ENCODE peak calls at places on chromosomes 13 and 19, in five cellular contexts. One of them, this sample, is unnamed.

GRCh38 chr19:52922841-52923781 is at the start of gene ZNF888:
- DNase-seq in body of pancreas: peak; percentile 92
- DNase-seq in sigmoid colon: peak; percentile 94
- DNase-seq in breast epithelium: peak; percentile 95
- DNase-seq in tibial nerve: peak; percentile 77
- DNase-seq in this sample: peak; percentile 94

GRCh38 chr19:53037101-53038097 is 7.1 kb upstream of the ERVV-2 start:
- DNase-seq in sigmoid colon: no peak
- DNase-seq in tibial nerve: no peak
- DNase-seq in breast epithelium: no peak
- DNase-seq in body of pancreas: peak; percentile 11
- DNase-seq in this sample: no peak

GRCh38 chr13:97911311-97912138 is 42.0 kb upstream of the IPO5 start:
- DNase-seq in breast epithelium: no peak
- DNase-seq in body of pancreas: peak; percentile 8
- DNase-seq in tibial nerve: no peak
- DNase-seq in sigmoid colon: no peak
- DNase-seq in this sample: no peak

GRCh38 chr13:81872581-81872980 is 1531.7 kb upstream of the SPRY2 start:
- DNase-seq in body of pancreas: peak; percentile 23
- DNase-seq in breast epithelium: no peak
- DNase-seq in sigmoid colon: no peak
- DNase-seq in tibial nerve: no peak
- DNase-seq in this sample: no peak

GRCh38 chr19:36686365-36687213 is 823 bp upstream of the ZNF567 start:
- DNase-seq in breast epithelium: no peak
- DNase-seq in body of pancreas: peak; percentile 20
- DNase-seq in sigmoid colon: no peak
- DNase-seq in tibial nerve: no peak
- DNase-seq in this sample: no peak

GRCh38 chr13:112246731-112247470 is 129.3 kb upstream of the SPACA7 start:
- DNase-seq in sigmoid colon: peak; percentile 34
- DNase-seq in tibial nerve: no peak
- DNase-seq in body of pancreas: no peak
- DNase-seq in breast epithelium: no peak
- DNase-seq in this sample: no peak

GRCh38 chr19:10009269-10009665 is 1.0 kb downstream of the COL5A3 start:
- DNase-seq in tibial nerve: peak; percentile 44
- DNase-seq in breast epithelium: peak; percentile 27
- DNase-seq in body of pancreas: peak; percentile 50
- DNase-seq in sigmoid colon: peak; percentile 89
- DNase-seq in this sample: no peak

GRCh38 chr13:23883255-23883654 is 5.9 kb downstream of the MIPEP start:
- DNase-seq in tibial nerve: no peak
- DNase-seq in sigmoid colon: no peak
- DNase-seq in body of pancreas: no peak
- DNase-seq in breast epithelium: no peak
- DNase-seq in this sample: no peak

GRCh38 chr13:78409172-78409571 is 194.2 kb downstream of the POU4F1 start:
- DNase-seq in body of pancreas: no peak
- DNase-seq in breast epithelium: no peak
- DNase-seq in tibial nerve: no peak
- DNase-seq in sigmoid colon: no peak
- DNase-seq in this sample: no peak

GRCh38 chr19:14116918-14117578 is 514 bp downstream of the PRKACA start:
- DNase-seq in sigmoid colon: peak; percentile 82
- DNase-seq in breast epithelium: no peak
- DNase-seq in body of pancreas: peak; percentile 38
- DNase-seq in tibial nerve: no peak
- DNase-seq in this sample: no peak

GRCh38 chr13:65064967-65065366 is 2165.2 kb downstream of the PCDH9 start:
- DNase-seq in sigmoid colon: no peak
- DNase-seq in breast epithelium: no peak
- DNase-seq in tibial nerve: no peak
- DNase-seq in body of pancreas: no peak
- DNase-seq in this sample: no peak

GRCh38 chr13:79831556-79831955 is 350.6 kb downstream of the NDFIP2 start:
- DNase-seq in sigmoid colon: no peak
- DNase-seq in tibial nerve: no peak
- DNase-seq in breast epithelium: no peak
- DNase-seq in body of pancreas: no peak
- DNase-seq in this sample: no peak

GRCh38 chr13:75482070-75482819 is at the start of gene TBC1D4:
- DNase-seq in body of pancreas: peak; percentile 89
- DNase-seq in tibial nerve: peak; percentile 60
- DNase-seq in sigmoid colon: peak; percentile 89
- DNase-seq in breast epithelium: peak; percentile 85
- DNase-seq in this sample: peak; percentile 90

GRCh38 chr13:42107006-42107405 is 58.6 kb downstream of the DGKH start:
- DNase-seq in sigmoid colon: no peak
- DNase-seq in breast epithelium: no peak
- DNase-seq in tibial nerve: no peak
- DNase-seq in body of pancreas: no peak
- DNase-seq in this sample: no peak

GRCh38 chr13:99351772-99352171 is 44.6 kb upstream of the GPR183 start:
- DNase-seq in tibial nerve: no peak
- DNase-seq in breast epithelium: no peak
- DNase-seq in sigmoid colon: no peak
- DNase-seq in body of pancreas: no peak
- DNase-seq in this sample: no peak

GRCh38 chr13:95118541-95119324 is 182.5 kb downstream of the ABCC4 start:
- DNase-seq in body of pancreas: no peak
- DNase-seq in sigmoid colon: no peak
- DNase-seq in breast epithelium: no peak
- DNase-seq in tibial nerve: no peak
- DNase-seq in this sample: no peak

GRCh38 chr19:38231918-38232317 is 7.9 kb upstream of the DPF1 start:
- DNase-seq in breast epithelium: no peak
- DNase-seq in tibial nerve: no peak
- DNase-seq in body of pancreas: no peak
- DNase-seq in sigmoid colon: no peak
- DNase-seq in this sample: no peak

DNA sequence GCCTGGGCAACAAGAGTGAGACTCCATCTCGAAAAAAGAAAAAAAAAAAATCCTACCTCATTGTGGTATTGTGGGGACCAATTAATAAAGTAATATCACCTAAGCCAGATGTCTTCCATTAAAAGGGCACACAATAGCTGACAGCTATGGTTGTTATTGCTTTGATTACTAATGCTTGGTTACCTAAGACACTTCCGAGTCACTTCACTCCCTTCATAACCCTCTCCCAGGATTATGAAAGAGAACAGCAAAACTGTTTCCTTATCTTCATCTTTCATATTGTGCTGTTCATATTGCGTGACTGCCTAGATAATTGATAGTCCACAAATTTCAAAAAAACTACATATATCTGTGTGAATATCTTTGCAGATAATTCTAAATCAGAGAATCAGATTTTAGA is 10.3 kb upstream of the HSPH1 start:
- DNase-seq in tibial nerve: no peak
- DNase-seq in sigmoid colon: no peak
- DNase-seq in body of pancreas: no peak
- DNase-seq in breast epithelium: no peak
- DNase-seq in this sample: no peak
- H3K4me3 ChIP-seq in tibial nerve: no peak overlapping the region
- H3K4me3 ChIP-seq in sigmoid colon: no peak overlapping the region
- H3K4me3 ChIP-seq in body of pancreas: no peak overlapping the region
- H3K4me3 ChIP-seq in breast epithelium: no peak overlapping the region
- H3K4me3 ChIP-seq in this sample: no peak overlapping the region

GRCh38 chr13:107438251-107438650 is 777.1 kb downstream of the LIG4 start:
- DNase-seq in body of pancreas: no peak
- DNase-seq in sigmoid colon: no peak
- DNase-seq in tibial nerve: no peak
- DNase-seq in breast epithelium: no peak
- DNase-seq in this sample: no peak

GRCh38 chr13:107434347-107434746 is 781.0 kb downstream of the LIG4 start:
- DNase-seq in body of pancreas: no peak
- DNase-seq in tibial nerve: no peak
- DNase-seq in breast epithelium: no peak
- DNase-seq in sigmoid colon: no peak
- DNase-seq in this sample: no peak
- TF ChIP-seq POLR2A in body of pancreas: no peak
- TF ChIP-seq POLR2A in tibial nerve: no peak
- TF ChIP-seq POLR2A in breast epithelium: no peak
- TF ChIP-seq POLR2A in sigmoid colon: no peak
- TF ChIP-seq POLR2A in this sample: no peak

DNA sequence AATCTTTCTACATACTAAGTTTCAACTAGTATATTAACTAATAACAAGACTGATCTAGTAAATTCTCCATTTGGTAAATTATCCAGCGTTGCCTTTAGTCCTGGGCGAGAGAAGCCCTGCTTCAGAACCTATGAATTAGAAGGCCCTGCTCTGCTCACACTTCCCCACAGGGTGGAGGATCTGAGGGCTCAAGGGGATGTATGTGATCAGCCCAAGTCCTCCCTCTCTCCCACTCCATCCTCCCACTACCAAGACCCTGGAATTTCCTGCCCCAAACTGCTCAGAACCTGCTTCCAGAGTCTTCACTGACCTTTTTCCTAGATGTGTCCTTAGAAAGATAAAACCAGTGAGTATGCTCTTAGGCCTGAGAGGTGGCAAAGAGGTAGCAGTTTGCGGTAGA is 91.6 kb downstream of the WDFY2 start:
- DNase-seq in sigmoid colon: no peak
- DNase-seq in breast epithelium: no peak
- DNase-seq in body of pancreas: no peak
- DNase-seq in tibial nerve: no peak
- DNase-seq in this sample: no peak
- H3K4me3 ChIP-seq in sigmoid colon: no peak overlapping the region
- H3K4me3 ChIP-seq in breast epithelium: no peak overlapping the region
- H3K4me3 ChIP-seq in body of pancreas: no peak overlapping the region
- H3K4me3 ChIP-seq in tibial nerve: no peak overlapping the region
- H3K4me3 ChIP-seq in this sample: no peak overlapping the region

DNA sequence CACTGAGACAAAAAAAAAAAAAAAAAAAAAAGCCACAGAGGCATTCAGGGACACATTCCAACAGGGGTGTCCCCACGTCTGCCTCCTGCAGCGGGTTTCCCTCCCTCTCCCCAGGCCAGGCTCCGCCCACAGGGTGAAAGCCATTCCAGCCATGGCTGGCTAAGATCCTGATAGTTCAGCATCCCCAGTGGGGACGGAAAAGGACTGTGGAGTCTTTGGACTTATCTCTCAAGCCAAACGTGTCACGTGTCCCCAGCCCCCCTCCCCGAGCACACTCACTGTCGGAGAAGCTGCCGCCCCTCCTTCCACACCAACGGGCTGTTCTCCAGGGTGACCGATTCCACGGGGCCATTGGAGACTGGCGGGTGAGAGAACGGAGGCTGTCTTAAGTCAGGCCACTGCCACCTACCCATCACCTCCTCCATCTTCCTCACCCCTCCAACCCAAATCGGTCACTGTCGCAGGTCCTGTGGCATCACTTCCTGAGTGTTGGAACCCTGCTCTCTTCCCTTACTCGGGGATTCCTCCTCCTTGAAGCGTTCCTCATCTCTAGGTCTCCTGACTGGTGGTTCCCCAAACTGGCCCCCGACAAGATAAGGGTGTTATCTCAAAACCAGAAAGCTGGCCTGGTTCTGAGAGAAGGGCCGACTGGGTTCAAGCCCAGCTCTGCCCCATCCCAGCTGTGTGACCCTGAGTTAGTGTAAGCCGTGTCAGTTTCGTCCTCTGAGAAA is 9.1 kb upstream of the FKRP start:
- DNase-seq in body of pancreas: peak; percentile 61
- DNase-seq in breast epithelium: no peak
- DNase-seq in sigmoid colon: no peak
- DNase-seq in tibial nerve: no peak
- DNase-seq in this sample: no peak
- TF ChIP-seq POLR2A in body of pancreas: no peak
- TF ChIP-seq POLR2A in breast epithelium: no peak
- TF ChIP-seq POLR2A in sigmoid colon: no peak
- TF ChIP-seq POLR2A in tibial nerve: no peak
- TF ChIP-seq POLR2A in this sample: no peak

GRCh38 chr19:4305253-4305612 is 835 bp downstream of the FSD1 start:
- DNase-seq in sigmoid colon: no peak
- DNase-seq in tibial nerve: no peak
- DNase-seq in breast epithelium: no peak
- DNase-seq in body of pancreas: no peak
- DNase-seq in this sample: no peak

GRCh38 chr19:4305659-4306058 is 1.3 kb downstream of the FSD1 start:
- DNase-seq in breast epithelium: no peak
- DNase-seq in body of pancreas: no peak
- DNase-seq in sigmoid colon: no peak
- DNase-seq in tibial nerve: no peak
- DNase-seq in this sample: no peak

GRCh38 chr19:4302238-4302630 is at the start of gene TMIGD2:
- DNase-seq in sigmoid colon: no peak
- DNase-seq in body of pancreas: no peak
- DNase-seq in tibial nerve: no peak
- DNase-seq in breast epithelium: no peak
- DNase-seq in this sample: no peak

GRCh38 chr19:4303778-4304508 is 455 bp upstream of the FSD1 start:
- DNase-seq in body of pancreas: no peak
- DNase-seq in tibial nerve: no peak
- DNase-seq in sigmoid colon: no peak
- DNase-seq in breast epithelium: no peak
- DNase-seq in this sample: no peak

GRCh38 chr19:4304509-4305252 is at the start of gene FSD1:
- DNase-seq in breast epithelium: no peak
- DNase-seq in sigmoid colon: no peak
- DNase-seq in body of pancreas: no peak
- DNase-seq in tibial nerve: no peak
- DNase-seq in this sample: no peak
- H3K4me3 ChIP-seq in breast epithelium: peak within 1 kb of the TSS; percentile 61
- H3K4me3 ChIP-seq in sigmoid colon: peak within 1 kb of the TSS; percentile 38
- H3K4me3 ChIP-seq in body of pancreas: no peak within 1 kb of the TSS
- H3K4me3 ChIP-seq in tibial nerve: no peak within 1 kb of the TSS
- H3K4me3 ChIP-seq in this sample: peak within 1 kb of the TSS; percentile 4

GRCh38 chr19:2097330-2098327 is 914 bp downstream of the IZUMO4 start:
- DNase-seq in sigmoid colon: peak; percentile 80
- DNase-seq in tibial nerve: no peak
- DNase-seq in body of pancreas: peak; percentile 81
- DNase-seq in breast epithelium: no peak
- DNase-seq in this sample: no peak
- TF ChIP-seq POLR2A in sigmoid colon: no peak
- TF ChIP-seq POLR2A in tibial nerve: no peak
- TF ChIP-seq POLR2A in body of pancreas: no peak
- TF ChIP-seq POLR2A in breast epithelium: no peak
- TF ChIP-seq POLR2A in this sample: no peak

GRCh38 chr19:51311388-51312257 is at the start of gene IGLON5:
- DNase-seq in tibial nerve: no peak
- DNase-seq in breast epithelium: no peak
- DNase-seq in body of pancreas: no peak
- DNase-seq in sigmoid colon: no peak
- DNase-seq in this sample: no peak
- H3K4me3 ChIP-seq in tibial nerve: no peak within 1 kb of the TSS
- H3K4me3 ChIP-seq in breast epithelium: no peak within 1 kb of the TSS
- H3K4me3 ChIP-seq in body of pancreas: no peak within 1 kb of the TSS
- H3K4me3 ChIP-seq in sigmoid colon: no peak within 1 kb of the TSS
- H3K4me3 ChIP-seq in this sample: no peak within 1 kb of the TSS